ENCODE peak calls at places on chromosomes 5 and 9, in four cellular contexts. Y, L, S and P are unnamed samples.

GRCh38 chr5:170722316-170722715 is 61.2 kb upstream of the GABRP start:
- DNase-seq in Y (no peak), S (no peak), L (no peak), P (no peak)

GRCh38 chr5:177553671-177554429 is 513 bp downstream of the FAM193B start:
- DNase-seq in S (no peak), Y (no peak), L (peak), P (no peak)

GRCh38 chr9:130333041-130334040 is 67.8 kb downstream of the HMCN2 start:
- DNase-seq in S (no peak), Y (peak), L (no peak), P (no peak)

GRCh38 chr9:20558609-20559016 is 63.7 kb downstream of the MLLT3 start:
- DNase-seq in L (no peak), S (peak), Y (peak), P (peak)

GRCh38 chr9:110847661-110848060 is 179.1 kb downstream of the MUSK start:
- DNase-seq in L (no peak), Y (no peak), S (no peak), P (no peak)

GRCh38 chr5:158736134-158736533 is 363.6 kb downstream of the EBF1 start:
- DNase-seq in L (no peak), S (no peak), Y (no peak), P (no peak)

GRCh38 chr9:35650341-35651158 is at the start of gene SIT1:
- DNase-seq in L (no peak), Y (no peak), S (no peak), P (no peak)

GRCh38 chr9:81833563-81834345 is 94.5 kb upstream of the SPATA31D4 start:
- DNase-seq in Y (no peak), S (no peak), L (no peak), P (no peak)

GRCh38 chr5:163478126-163478981 is 17.9 kb downstream of the HMMR start:
- DNase-seq in S (no peak), L (no peak), Y (no peak), P (no peak)

GRCh38 chr5:81265101-81265500 is 32.0 kb downstream of the CKMT2 start:
- DNase-seq in Y (no peak), L (no peak), S (peak), P (no peak)

GRCh38 chr5:84403773-84404172 is 19.1 kb upstream of the EDIL3 start:
- DNase-seq in S (peak), Y (peak), L (no peak), P (peak)

GRCh38 chr5:93601433-93602175 is 18.6 kb downstream of the NR2F1 start:
- DNase-seq in L (no peak), S (no peak), Y (no peak), P (no peak)

GRCh38 chr9:122656378-122656777 is 1.0 kb downstream of the OR1B1 start:
- DNase-seq in S (no peak), Y (no peak), L (no peak), P (no peak)

GRCh38 chr5:114360816-114361723 is 800 bp upstream of the KCNN2 start:
- DNase-seq in Y (no peak), L (no peak), S (no peak), P (no peak)

GRCh38 chr5:135436856-135437795 is 10.0 kb downstream of the DCANP1 start:
- DNase-seq in Y (no peak), S (no peak), L (no peak), P (no peak)

DNA sequence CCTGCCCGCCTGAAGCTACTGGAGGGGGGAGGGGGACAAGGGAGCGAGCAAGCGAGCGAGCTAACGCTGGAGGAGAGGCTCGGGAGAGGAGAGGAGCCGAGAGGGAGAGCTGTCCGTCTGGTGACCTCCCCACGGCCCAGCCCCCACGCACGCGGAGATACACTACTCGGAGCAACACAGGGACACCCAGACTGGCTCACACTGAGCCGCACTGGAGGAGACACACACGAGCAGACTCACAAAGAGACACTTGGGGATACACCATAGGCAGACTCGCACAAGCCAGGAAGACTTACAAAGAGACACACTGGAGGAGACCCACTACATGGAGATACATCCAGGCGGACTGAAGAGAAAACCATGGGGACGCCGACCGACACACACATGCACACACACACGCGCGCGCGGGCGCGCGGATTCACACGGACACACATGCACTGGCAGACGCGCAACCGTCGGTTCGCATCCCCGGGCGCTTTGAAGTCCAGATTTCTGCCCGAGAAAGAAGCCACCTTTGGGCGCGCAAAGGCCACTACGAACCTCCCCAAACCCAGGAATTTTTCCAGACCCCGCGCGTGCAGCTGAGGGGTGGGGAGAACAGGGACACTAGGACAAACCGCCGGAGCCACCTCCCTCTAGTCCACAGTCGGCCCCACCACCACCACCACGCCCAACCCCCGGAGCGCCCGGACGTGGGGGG is 703 bp downstream of the CNTFR start:
- DNase-seq in L (peak), S (no peak), Y (no peak), P (no peak)
- H3K4me3 ChIP-seq in L (peak), S (no peak), Y (no peak), P (no peak)

DNA sequence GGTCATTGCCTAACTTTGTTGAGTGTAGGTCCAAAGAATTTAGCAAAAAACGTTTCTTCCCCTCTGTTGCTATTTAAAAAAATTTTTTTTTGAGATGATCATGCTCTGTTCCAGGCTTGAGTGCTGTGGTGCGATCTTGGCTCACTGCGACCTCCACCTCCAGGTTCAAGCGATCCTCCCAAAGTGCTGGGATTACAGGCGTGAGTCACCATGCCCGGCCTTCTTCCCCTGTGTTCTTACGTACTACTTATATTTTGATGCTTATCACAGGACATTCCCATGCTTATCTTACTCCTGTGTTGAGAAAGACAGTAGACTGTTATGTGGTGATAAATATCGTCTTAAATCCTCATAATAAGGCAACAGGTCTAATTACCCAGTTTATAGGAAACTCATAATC is 2.5 kb downstream of the ACER2 start:
- DNase-seq in S (peak), Y (peak), L (no peak), P (no peak)
- H3K4me3 ChIP-seq in S (no peak), Y (no peak), L (no peak), P (no peak)

DNA sequence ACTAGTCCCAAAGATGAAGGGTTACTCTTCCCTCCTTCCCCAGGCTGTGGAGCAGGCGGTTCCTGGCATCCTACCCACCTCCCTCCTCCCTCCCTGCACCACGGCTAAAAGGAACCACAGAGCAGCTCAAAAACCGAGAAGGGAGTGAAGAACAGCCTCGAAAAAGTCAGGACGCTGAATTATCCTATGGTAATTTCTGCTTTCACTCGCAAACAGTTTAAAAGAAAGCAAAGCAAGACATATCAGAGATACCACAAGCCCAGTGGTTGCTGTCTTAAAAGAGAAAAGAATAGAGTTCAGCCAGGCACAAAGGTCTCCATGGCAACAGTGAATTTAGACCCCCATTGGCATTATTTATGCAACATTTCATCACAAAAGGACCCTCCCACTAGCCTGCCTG is 315.4 kb downstream of the CTNND2 start:
- DNase-seq in S (no peak), Y (no peak), L (no peak), P (no peak)
- H3K4me3 ChIP-seq in S (no peak), Y (no peak), L (no peak), P (no peak)

DNA sequence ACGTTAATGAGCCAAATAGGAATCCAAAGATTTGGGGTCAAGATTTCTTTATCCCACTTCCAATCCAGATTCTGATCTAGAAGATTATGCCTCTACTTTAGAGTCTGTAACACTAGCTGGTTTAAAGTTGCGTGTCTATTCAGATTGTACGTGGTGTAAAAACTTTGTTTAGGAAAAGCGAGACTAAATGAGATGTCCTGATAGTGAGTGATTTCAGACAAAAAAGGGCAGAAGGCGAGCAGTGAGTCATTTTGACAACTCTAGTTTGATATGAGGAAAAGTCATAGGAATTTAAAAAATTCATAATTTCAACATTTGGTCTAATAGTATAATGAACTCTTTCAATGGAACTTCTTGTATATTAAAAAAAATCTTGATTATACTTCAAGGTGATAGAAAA is 119.6 kb upstream of the KLF9 start:
- DNase-seq in L (no peak), Y (no peak), S (no peak), P (no peak)
- H3K4me3 ChIP-seq in L (no peak), Y (no peak), S (no peak), P (no peak)

GRCh38 chr9:124852829-124853531 is at the start of gene WDR38:
- DNase-seq in L (peak), Y (no peak), S (peak), P (no peak)
- H3K4me3 ChIP-seq in L (peak), Y (peak), S (peak), P (peak)

DNA sequence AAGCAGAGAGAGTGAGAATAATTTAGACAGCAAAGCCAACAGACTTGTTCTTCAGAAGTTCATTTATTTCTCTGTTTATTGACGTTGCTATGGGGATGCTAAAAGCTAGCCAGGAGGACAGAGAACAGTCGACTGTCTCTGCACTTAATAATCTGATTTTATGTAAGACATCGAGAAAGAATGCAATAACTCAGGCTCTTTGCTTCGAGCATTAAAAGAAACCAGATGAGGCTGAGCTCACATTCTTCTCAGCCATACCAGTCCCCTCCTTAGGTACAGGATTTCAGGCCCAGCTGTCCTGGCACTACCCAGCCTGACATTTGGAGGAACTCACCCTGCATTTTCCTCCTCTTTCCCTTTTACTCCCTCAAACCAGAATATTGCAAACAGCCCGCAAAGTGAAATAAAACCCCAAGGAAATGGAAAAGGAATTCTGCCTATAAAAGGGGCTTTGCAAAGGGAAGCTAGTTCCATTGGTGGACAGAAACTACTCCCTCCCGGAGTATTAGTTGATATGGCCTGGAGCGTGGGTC is 44.5 kb upstream of the DPYSL3 start:
- DNase-seq in Y (no peak), L (no peak), S (peak), P (peak)
- H3K4me3 ChIP-seq in Y (peak), L (peak), S (peak), P (no peak)

DNA sequence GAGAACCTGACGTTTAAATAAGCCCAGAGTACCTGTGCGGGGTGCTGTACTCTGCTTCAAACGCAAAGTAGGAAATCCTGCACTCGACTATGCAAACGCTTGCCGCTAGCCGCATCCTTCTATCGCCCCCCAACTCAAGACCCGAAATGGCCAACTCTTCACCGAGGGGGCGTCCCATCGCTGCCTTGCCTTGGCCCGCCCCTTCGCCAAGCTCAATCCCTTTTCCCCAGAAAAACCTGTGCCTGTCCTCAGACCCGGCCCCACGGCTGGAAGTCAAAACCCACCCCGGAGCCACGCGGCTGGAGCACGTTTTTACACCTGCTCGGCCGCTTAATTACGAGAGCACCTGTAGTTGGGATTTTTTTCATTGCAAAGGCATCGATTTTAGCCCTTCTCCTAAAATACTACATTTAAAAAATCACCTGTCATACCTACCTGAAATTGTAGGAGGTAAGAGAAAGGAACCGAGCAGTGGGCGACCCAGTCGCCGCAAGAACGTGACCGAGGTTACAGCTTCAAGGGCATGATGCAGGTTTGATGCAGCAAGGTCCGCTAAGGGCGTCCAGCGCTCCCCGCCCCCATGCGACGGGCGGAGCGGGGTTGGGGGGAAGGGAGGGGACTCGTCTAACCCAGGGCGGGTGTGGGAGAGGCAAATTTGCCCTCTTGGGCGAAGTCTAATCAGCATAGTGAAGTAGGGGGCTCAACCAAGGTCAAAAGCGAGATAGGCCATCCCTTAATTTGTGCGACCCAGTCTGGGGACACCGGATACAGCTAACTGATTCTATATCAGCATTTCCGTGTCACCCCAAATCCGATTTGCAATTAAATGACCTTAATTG is 3.5 kb downstream of the ELAVL2 start:
- DNase-seq in S (no peak), Y (no peak), L (no peak), P (no peak)
- H3K4me3 ChIP-seq in S (no peak), Y (no peak), L (no peak), P (no peak)

GRCh38 chr9:83401328-83401895 is 136.8 kb downstream of the FRMD3 start:
- DNase-seq in L (no peak), Y (no peak), S (no peak), P (no peak)

GRCh38 chr9:83403864-83404263 is 134.3 kb downstream of the FRMD3 start:
- DNase-seq in S (peak), L (no peak), Y (no peak), P (no peak)

GRCh38 chr9:83406901-83407300 is 131.3 kb downstream of the FRMD3 start:
- DNase-seq in L (peak), Y (no peak), S (no peak), P (no peak)

GRCh38 chr9:83410701-83411100 is 127.5 kb downstream of the FRMD3 start:
- DNase-seq in Y (no peak), S (peak), L (no peak), P (no peak)

GRCh38 chr9:83405674-83406255 is 132.4 kb downstream of the FRMD3 start:
- DNase-seq in L (no peak), Y (no peak), S (no peak), P (no peak)
- H3K4me3 ChIP-seq in L (no peak), Y (no peak), S (no peak), P (no peak)